ENCODE peak calls at places on chromosomes 4 and X, in ten cellular contexts. D, E, N, S, O, R, W, P, V and Z are unnamed samples. For H3K27me3, the result is how much of the 10 kb centered on the place peaks cover.

GRCh38 chr4:79578613-79579012 is 170.6 kb upstream of the GK2 start:
- DNase-seq in D (no peak), E (no peak), N (no peak), S (no peak), O (no peak), R (no peak), W (peak), P (no peak), V (no peak), Z (peak)

GRCh38 chr4:26636458-26636857 is 52.6 kb downstream of the TBC1D19 start:
- DNase-seq in D (no peak), E (no peak), N (no peak), S (no peak), O (no peak), R (no peak), W (no peak), P (no peak), V (no peak), Z (no peak)

GRCh38 chrX:128106630-128107029 is 54.4 kb upstream of the ACTRT1 start:
- DNase-seq in D (no peak), E (no peak), N (no peak), S (no peak), O (peak), R (no peak), W (no peak), P (no peak), V (peak), Z (no peak)

GRCh38 chr4:142407569-142407968 is 438.5 kb downstream of the INPP4B start:
- DNase-seq in D (no peak), E (no peak), N (no peak), S (no peak), O (no peak), R (no peak), W (no peak), P (no peak), V (no peak), Z (no peak)

GRCh38 chr4:47071863-47072441 is 40.6 kb downstream of the GABRB1 start:
- DNase-seq in D (no peak), E (no peak), N (no peak), S (no peak), O (peak), R (peak), W (no peak), P (no peak), V (no peak), Z (no peak)

GRCh38 chr4:138659041-138659565 is 356.5 kb upstream of the NOCT start:
- DNase-seq in D (no peak), E (no peak), N (no peak), S (no peak), O (no peak), R (no peak), W (no peak), P (no peak), V (no peak), Z (no peak)

GRCh38 chr4:48255130-48255958 is 14.3 kb downstream of the TEC start:
- DNase-seq in D (no peak), E (no peak), N (no peak), S (no peak), O (no peak), R (no peak), W (no peak), P (no peak), V (peak), Z (no peak)

GRCh38 chr4:85734446-85734845 is 259.5 kb downstream of the ARHGAP24 start:
- DNase-seq in D (no peak), E (no peak), N (no peak), S (no peak), O (peak), R (peak), W (no peak), P (no peak), V (no peak), Z (no peak)

GRCh38 chrX:154459843-154460242 is 1.8 kb downstream of the PLXNA3 start:
- DNase-seq in D (peak), E (no peak), N (no peak), S (no peak), O (no peak), R (no peak), W (no peak), P (no peak), V (no peak), Z (no peak)

GRCh38 chrX:22202251-22202650 is 70.5 kb upstream of the CBLL2 start:
- DNase-seq in D (no peak), E (no peak), N (no peak), S (no peak), O (no peak), R (no peak), W (no peak), P (no peak), V (no peak), Z (no peak)

GRCh38 chrX:106931831-106932491 is 11.8 kb downstream of the CLDN2 start:
- DNase-seq in D (no peak), E (no peak), N (no peak), S (no peak), O (no peak), R (peak), W (no peak), P (no peak), V (peak), Z (no peak)

GRCh38 chrX:15908891-15909290 is 54.3 kb upstream of the AP1S2 start:
- DNase-seq in D (no peak), E (no peak), N (no peak), S (no peak), O (no peak), R (peak), W (no peak), P (no peak), V (no peak), Z (no peak)
- H3K27ac ChIP-seq in D (no peak), E (no peak), N (no peak), S (no peak), O (no peak), R (no peak), W (no peak), P (no peak), V (peak), Z (no peak)

GRCh38 chrX:13816899-13817298 is at the start of gene GPM6B:
- DNase-seq in D (no peak), E (no peak), N (no peak), S (no peak), O (no peak), R (no peak), W (no peak), P (no peak), V (no peak), Z (no peak)
- H3K4me3 ChIP-seq in D (no peak), E (no peak), N (no peak), S (no peak), O (no peak), R (peak), W (no peak), P (peak), V (no peak), Z (no peak)

GRCh38 chr4:3740256-3740655 is 25.9 kb upstream of the ADRA2C start:
- DNase-seq in D (peak), E (no peak), N (no peak), S (no peak), O (no peak), R (no peak), W (no peak), P (no peak), V (no peak), Z (no peak)

GRCh38 chr4:3736806-3737205 is 29.4 kb upstream of the ADRA2C start:
- DNase-seq in D (no peak), E (no peak), N (no peak), S (no peak), O (no peak), R (no peak), W (no peak), P (no peak), V (no peak), Z (no peak)

GRCh38 chr4:3741217-3742011 is 24.8 kb upstream of the ADRA2C start:
- DNase-seq in D (peak), E (no peak), N (no peak), S (no peak), O (no peak), R (no peak), W (no peak), P (no peak), V (no peak), Z (no peak)

GRCh38 chr4:3742610-3743009 is 23.6 kb upstream of the ADRA2C start:
- DNase-seq in D (peak), E (no peak), N (no peak), S (no peak), O (no peak), R (no peak), W (no peak), P (no peak), V (no peak), Z (no peak)

GRCh38 chr4:3739577-3739976 is 26.6 kb upstream of the ADRA2C start:
- DNase-seq in D (peak), E (no peak), N (no peak), S (no peak), O (no peak), R (no peak), W (no peak), P (no peak), V (no peak), Z (no peak)
- H3K27me3 ChIP-seq in D (under half), E (under half), N (under half), S (half or more), O (under half), R (under half), W (under half), P (under half), V (under half), Z (under half)

GRCh38 chrX:118226060-118226428 is 109.4 kb upstream of the KLHL13 start:
- DNase-seq in D (no peak), E (peak), N (peak), S (no peak), O (peak), R (no peak), W (no peak), P (no peak), V (peak), Z (no peak)
- H3K27ac ChIP-seq in D (no peak), E (no peak), N (no peak), S (no peak), O (peak), R (peak), W (no peak), P (no peak), V (no peak), Z (no peak)

GRCh38 chrX:70422886-70423336 is at the start of gene GDPD2:
- DNase-seq in D (no peak), E (no peak), N (no peak), S (peak), O (peak), R (no peak), W (no peak), P (no peak), V (peak), Z (no peak)

GRCh38 chrX:70421618-70422017 is 1.5 kb upstream of the GDPD2 start:
- DNase-seq in D (no peak), E (no peak), N (no peak), S (no peak), O (no peak), R (no peak), W (no peak), P (no peak), V (no peak), Z (no peak)

GRCh38 chrX:70426286-70427278 is 3.5 kb downstream of the GDPD2 start:
- DNase-seq in D (no peak), E (no peak), N (no peak), S (no peak), O (no peak), R (no peak), W (no peak), P (no peak), V (no peak), Z (no peak)

GRCh38 chrX:70424801-70425200 is 1.7 kb downstream of the GDPD2 start:
- DNase-seq in D (no peak), E (no peak), N (no peak), S (no peak), O (no peak), R (no peak), W (no peak), P (no peak), V (no peak), Z (no peak)

DNA sequence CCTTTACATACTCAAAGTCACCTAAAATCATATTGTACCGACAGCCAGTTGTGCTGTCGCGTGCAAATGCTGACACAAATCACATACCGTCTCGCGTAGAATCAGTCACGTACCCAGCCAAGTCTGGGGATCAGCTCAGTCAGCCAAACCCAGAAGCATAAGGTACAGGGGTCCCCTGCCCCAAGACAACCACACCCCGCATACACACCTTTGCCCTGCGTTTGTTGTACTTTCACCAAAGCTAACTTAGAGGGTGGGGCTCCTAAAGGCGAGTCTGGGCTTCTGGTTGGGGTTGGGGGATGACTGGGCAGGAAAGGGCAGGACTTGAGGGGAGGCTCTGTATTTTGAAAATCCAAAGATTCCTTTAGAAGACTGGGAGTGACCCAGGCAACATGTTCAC is 823 bp downstream of the GDPD2 start:
- DNase-seq in D (no peak), E (no peak), N (no peak), S (no peak), O (no peak), R (no peak), W (no peak), P (no peak), V (no peak), Z (no peak)
- H3K4me3 ChIP-seq in D (no peak), E (no peak), N (no peak), S (no peak), O (no peak), R (no peak), W (no peak), P (no peak), V (no peak), Z (no peak)

GRCh38 chr4:21964762-21965319 is 16.3 kb upstream of the KCNIP4 start:
- DNase-seq in D (no peak), E (no peak), N (no peak), S (no peak), O (no peak), R (no peak), W (no peak), P (no peak), V (no peak), Z (no peak)

GRCh38 chr4:21962691-21963090 is 14.1 kb upstream of the KCNIP4 start:
- DNase-seq in D (no peak), E (no peak), N (no peak), S (no peak), O (no peak), R (no peak), W (no peak), P (no peak), V (no peak), Z (no peak)
- H3K27me3 ChIP-seq in D (under half), E (under half), N (under half), S (under half), O (under half), R (under half), W (under half), P (under half), V (under half), Z (under half)

DNA sequence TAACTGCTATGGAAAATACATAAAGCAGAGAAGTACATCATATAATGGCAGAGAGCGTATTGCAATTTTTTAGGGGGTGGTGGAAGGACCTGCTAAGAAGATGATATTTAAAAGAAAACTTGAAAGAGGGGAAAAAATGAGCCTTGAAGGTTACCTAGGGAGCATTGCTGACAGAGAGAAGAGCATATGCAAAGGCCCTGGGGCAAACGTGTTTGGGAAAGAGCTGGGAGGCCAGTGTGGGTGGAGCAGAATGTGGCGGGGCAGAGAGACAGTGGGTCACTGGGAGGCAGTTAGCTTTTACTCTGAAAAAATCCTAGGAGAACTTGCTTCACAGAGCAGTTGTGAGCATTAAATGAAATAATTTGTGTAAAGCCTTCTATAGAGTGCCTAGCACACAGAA is 157.0 kb downstream of the SHROOM3 start:
- DNase-seq in D (no peak), E (no peak), N (no peak), S (no peak), O (no peak), R (no peak), W (no peak), P (no peak), V (no peak), Z (no peak)
- H3K27ac ChIP-seq in D (no peak), E (peak), N (no peak), S (no peak), O (no peak), R (peak), W (peak), P (peak), V (no peak), Z (peak)